ENCODE peak calls at places on chromosomes 16 and 17, in six cellular contexts. B, O, H, N, E and F are unnamed samples.

GRCh38 chr17:66889480-66890230 is 54.7 kb downstream of the CACNG5 start:
- DNase-seq in E (no peak), N (no peak), B (no peak), H (no peak), O (no peak), F (no peak)

GRCh38 chr17:83189013-83189672 is 109.7 kb downstream of the METRNL start:
- DNase-seq in O (no peak), N (no peak), B (no peak), E (no peak), H (no peak), F (no peak)

GRCh38 chr16:88622866-88623265 is 15.5 kb upstream of the IL17C start:
- DNase-seq in N (no peak), B (no peak), H (no peak), E (no peak), O (no peak), F (no peak)

GRCh38 chr17:60601443-60602384 is 1.7 kb downstream of the PPM1D start:
- DNase-seq in E (peak; percentile 79), N (peak; percentile 42), H (peak; percentile 88), O (peak; percentile 69), B (peak; percentile 62), F (peak; percentile 35)

GRCh38 chr16:3364774-3365427 is 9.2 kb downstream of the OR2C1 start:
- DNase-seq in H (peak; percentile 97), N (no peak), B (peak; percentile 97), E (peak; percentile 85), O (peak; percentile 79), F (no peak)

GRCh38 chr16:17211797-17212196 is 259.0 kb downstream of the XYLT1 start:
- DNase-seq in O (no peak), B (peak; percentile 50), N (peak; percentile 59), H (no peak), E (peak; percentile 21), F (no peak)

GRCh38 chr17:76246080-76247066 is 6.1 kb upstream of the RNF157 start:
- DNase-seq in B (peak; percentile 96), N (no peak), O (no peak), E (no peak), H (peak; percentile 57), F (no peak)

GRCh38 chr17:74851612-74852236 is 8.0 kb downstream of the GRIN2C start:
- DNase-seq in O (no peak), B (no peak), E (no peak), H (no peak), N (no peak), F (no peak)

GRCh38 chr16:87183647-87184046 is 133.5 kb downstream of the C16orf95 start:
- DNase-seq in N (no peak), E (no peak), O (no peak), H (no peak), B (no peak), F (no peak)

GRCh38 chr16:17440131-17440530 is 30.6 kb downstream of the XYLT1 start:
- DNase-seq in N (no peak), E (no peak), B (no peak), O (no peak), H (no peak), F (no peak)

GRCh38 chr16:2280981-2281542 is 13.1 kb upstream of the RNPS1 start:
- DNase-seq in H (no peak), E (no peak), O (no peak), B (no peak), N (no peak), F (no peak)

GRCh38 chr17:65914784-65915342 is 277.1 kb downstream of the CEP112 start:
- DNase-seq in O (no peak), N (no peak), E (no peak), B (no peak), H (no peak), F (no peak)

GRCh38 chr16:75640598-75640997 is 6.9 kb downstream of the KARS1 start:
- DNase-seq in B (no peak), H (no peak), N (no peak), O (no peak), E (no peak), F (no peak)

GRCh38 chr16:88448461-88449266 is 4.4 kb upstream of the ZFPM1 start:
- DNase-seq in E (peak; percentile 81), B (peak; percentile 61), N (no peak), O (no peak), H (no peak), F (no peak)

GRCh38 chr17:38455288-38455915 is 27.1 kb downstream of the ARHGAP23 start:
- DNase-seq in E (peak; percentile 67), N (no peak), B (no peak), O (peak; percentile 27), H (peak; percentile 47), F (no peak)

GRCh38 chr17:885971-886571 is 93.5 kb downstream of the NXN start:
- DNase-seq in B (no peak), E (no peak), O (peak; percentile 86), N (no peak), H (no peak), F (no peak)

GRCh38 chr17:2064980-2065785 is 10.3 kb downstream of the HIC1 start:
- DNase-seq in H (peak; percentile 84), E (peak; percentile 66), N (peak; percentile 60), O (no peak), B (peak; percentile 63), F (no peak)
- TF ChIP-seq CTCF in H (peak; percentile 58), E (peak; percentile 54), N (peak; percentile 40), O (peak; percentile 29), B (peak; percentile 29), F (peak; percentile 43)

GRCh38 chr17:7886227-7887037 is 2.2 kb upstream of the CHD3 start:
- DNase-seq in H (peak; percentile 42), O (peak; percentile 68), E (peak; percentile 44), B (peak; percentile 45), N (peak; percentile 44), F (peak; percentile 22)
- TF ChIP-seq CTCF in H (peak; percentile 12), O (no peak), E (no peak), B (no peak), N (no peak), F (no peak)

GRCh38 chr17:72429066-72429638 is 308.3 kb downstream of the SOX9 start:
- DNase-seq in E (no peak), N (no peak), H (no peak), O (no peak), B (no peak), F (no peak)

GRCh38 chr17:72433797-72434196 is 313.0 kb downstream of the SOX9 start:
- DNase-seq in E (no peak), O (no peak), N (no peak), H (no peak), B (no peak), F (no peak)

GRCh38 chr17:72432143-72432604 is 311.4 kb downstream of the SOX9 start:
- DNase-seq in E (peak; percentile 85), H (no peak), O (no peak), B (no peak), N (no peak), F (no peak)

GRCh38 chr17:72432881-72433280 is 312.1 kb downstream of the SOX9 start:
- DNase-seq in O (no peak), H (no peak), N (no peak), E (no peak), B (no peak), F (no peak)

DNA sequence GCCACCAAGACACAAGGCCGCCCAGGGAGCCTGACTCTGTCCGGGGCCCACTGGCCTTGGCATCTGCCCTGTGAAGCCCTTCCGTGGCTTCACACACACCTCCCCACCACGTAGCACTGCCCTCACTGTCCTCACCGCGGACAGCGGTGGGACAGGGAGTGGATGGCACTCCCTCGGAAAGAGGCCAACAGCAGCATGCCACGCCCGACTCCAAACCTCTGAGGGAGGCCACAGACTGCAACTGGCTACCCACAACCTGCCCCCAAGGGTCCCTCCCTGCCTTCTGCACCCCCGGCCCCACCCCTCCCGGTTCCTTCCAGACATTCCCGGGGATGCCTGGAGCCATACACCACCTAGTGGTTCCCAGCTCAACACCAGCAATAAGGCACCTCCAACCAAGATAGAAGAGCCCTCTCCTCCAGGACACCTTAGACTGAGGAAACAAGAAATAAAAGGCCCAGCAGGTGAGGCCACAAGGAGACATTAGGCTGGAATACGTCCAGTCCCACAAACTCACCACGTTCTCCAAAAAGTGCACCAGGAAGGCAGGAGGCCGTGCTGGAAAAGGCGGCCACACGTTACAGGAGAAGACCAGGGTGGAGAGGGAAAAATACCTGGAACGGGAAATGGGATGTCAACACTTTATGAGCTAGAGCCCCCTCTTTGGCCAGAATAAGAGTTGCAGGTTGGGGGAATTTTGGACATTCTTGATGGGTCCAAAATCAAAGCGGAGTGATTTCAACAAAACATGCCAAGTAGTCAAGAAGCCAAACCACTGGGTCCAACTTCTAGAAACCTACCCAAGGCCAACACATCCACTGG is 310.0 kb downstream of the SOX9 start:
- DNase-seq in O (no peak), N (no peak), E (no peak), B (peak; percentile 15), H (peak; percentile 26), F (no peak)
- TF ChIP-seq CTCF in O (no peak), N (peak; percentile 50), E (peak; percentile 49), B (peak; percentile 10), H (peak; percentile 43), F (no peak)

GRCh38 chr16:685967-686366 is 1.8 kb upstream of the JMJD8 start:
- DNase-seq in E (peak; percentile 84), N (peak; percentile 62), B (peak; percentile 56), H (peak; percentile 43), O (no peak), F (peak; percentile 50)
- TF ChIP-seq CTCF in E (peak; percentile 66), N (peak; percentile 45), B (peak; percentile 50), H (peak; percentile 44), O (peak; percentile 41), F (peak; percentile 50)

DNA sequence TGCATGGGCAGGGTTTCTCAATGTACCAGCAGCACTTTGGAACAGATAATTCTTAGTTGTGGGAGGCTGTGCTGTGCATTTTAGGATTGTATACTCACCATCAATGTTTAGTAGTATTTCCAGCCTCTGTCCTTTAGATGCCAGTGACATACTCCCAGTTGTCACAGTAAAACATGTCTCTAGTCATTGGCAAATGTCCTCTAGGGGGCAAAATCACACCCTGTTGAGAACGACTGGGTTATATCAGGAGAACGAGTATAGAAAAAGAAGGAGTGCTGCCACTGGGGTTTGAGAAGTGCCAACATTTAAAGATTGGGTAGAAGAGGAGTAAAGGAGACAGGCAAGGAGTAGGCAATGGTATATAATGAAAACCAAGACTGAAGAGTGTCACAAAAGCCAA is 37.9 kb upstream of the SMIM36 start:
- DNase-seq in H (peak; percentile 36), B (peak; percentile 43), E (no peak), O (no peak), N (no peak), F (no peak)
- TF ChIP-seq CTCF in H (peak; percentile 42), B (no peak), E (peak; percentile 41), O (no peak), N (peak; percentile 30), F (peak; percentile 20)

DNA sequence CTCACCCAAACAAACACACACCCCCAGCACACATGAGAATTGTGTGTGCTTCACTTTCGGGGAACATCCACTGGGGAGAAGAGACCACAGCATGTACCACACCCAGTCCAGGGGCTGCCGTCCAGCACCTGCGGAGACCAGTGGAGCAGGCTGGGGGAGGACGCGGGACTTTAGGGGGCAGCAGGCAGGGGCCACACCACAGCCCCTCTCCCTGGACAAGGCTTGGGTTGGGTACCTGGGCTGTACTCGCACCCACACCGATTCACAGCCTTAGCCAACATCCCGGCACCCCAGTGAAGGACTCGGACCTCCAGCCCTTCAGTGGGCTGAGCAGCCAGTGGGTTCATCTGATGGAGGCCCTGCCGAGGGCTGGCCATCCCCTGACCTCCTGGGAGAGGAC is 63.3 kb downstream of the RBFOX3 start:
- DNase-seq in B (no peak), N (no peak), O (no peak), H (no peak), E (no peak), F (no peak)
- TF ChIP-seq CTCF in B (no peak), N (no peak), O (no peak), H (no peak), E (no peak), F (no peak)